ENCODE peak calls at places on chromosomes 16 and 17, in four cellular contexts. A, N, K and J are unnamed samples.

GRCh38 chr16:69726313-69727060 is at the start of gene NQO1:
- DNase-seq in N (peak), K (peak), A (peak), J (peak)

GRCh38 chr17:6162216-6162615 is 92.0 kb downstream of the WSCD1 start:
- DNase-seq in N (no peak), A (no peak), K (no peak), J (peak)

GRCh38 chr16:48188449-48189102 is 32.8 kb upstream of the ABCC12 start:
- DNase-seq in K (no peak), A (no peak), N (no peak), J (no peak)

GRCh38 chr17:75010683-75011406 is 1.6 kb upstream of the MRPL58 start:
- DNase-seq in K (peak), A (no peak), N (no peak), J (peak)

GRCh38 chr16:20610192-20610891 is 34.2 kb upstream of the ACSM2B start:
- DNase-seq in K (no peak), A (no peak), N (no peak), J (no peak)

GRCh38 chr16:85648070-85648714 is 35.1 kb downstream of the GSE1 start:
- DNase-seq in A (no peak), K (no peak), N (no peak), J (no peak)

GRCh38 chr16:85402910-85403692 is 210.0 kb upstream of the GSE1 start:
- DNase-seq in N (no peak), A (no peak), K (peak), J (peak)

GRCh38 chr16:440627-441026 is 15.2 kb downstream of the RAB11FIP3 start:
- DNase-seq in K (no peak), A (no peak), N (no peak), J (no peak)

GRCh38 chr17:39099686-39100293 is 51.6 kb downstream of the PLXDC1 start:
- DNase-seq in N (no peak), K (no peak), A (no peak), J (no peak)

GRCh38 chr16:64184156-64184555 is 937.7 kb downstream of the CDH11 start:
- DNase-seq in N (no peak), K (no peak), A (no peak), J (no peak)

GRCh38 chr17:67375761-67376160 is 1.3 kb upstream of the PITPNC1 start:
- DNase-seq in A (no peak), N (no peak), K (no peak), J (no peak)

GRCh38 chr17:76235883-76236282 is 4.4 kb downstream of the RNF157 start:
- DNase-seq in A (no peak), K (no peak), N (no peak), J (no peak)

GRCh38 chr17:77443743-77444260 is 303.0 kb downstream of the SEC14L1 start:
- DNase-seq in N (no peak), A (no peak), K (no peak), J (no peak)

GRCh38 chr17:28871056-28871579 is 16.3 kb downstream of the ERAL1 start:
- DNase-seq in K (no peak), N (no peak), A (no peak), J (no peak)

GRCh38 chr16:24986512-24987303 is 28.5 kb downstream of the ARHGAP17 start:
- DNase-seq in A (no peak), N (no peak), K (no peak), J (no peak)

GRCh38 chr16:52976539-52977167 is 76.0 kb downstream of the CHD9NB start:
- DNase-seq in A (no peak), N (peak), K (no peak), J (no peak)

GRCh38 chr16:89406277-89406888 is 84.0 kb downstream of the ANKRD11 start:
- DNase-seq in A (no peak), N (no peak), K (no peak), J (no peak)

GRCh38 chr17:44219126-44219635 is 294 bp downstream of the UBTF start:
- DNase-seq in N (no peak), A (peak), K (peak), J (peak)